ENCODE peak calls at places on chromosomes 3 and 15, in five cellular contexts. One of them, this sample, is unnamed.

GRCh38 chr3:30344288-30344687 is 262.1 kb upstream of the TGFBR2 start:
- DNase-seq in left ventricle myocardium inferior: no peak
- DNase-seq in IMR-90: no peak
- DNase-seq in thoracic aorta: no peak
- DNase-seq in upper lobe of left lung: peak; percentile 37
- DNase-seq in this sample: no peak

GRCh38 chr3:186314896-186315295 is 47.1 kb downstream of the DGKG start:
- DNase-seq in IMR-90: no peak
- DNase-seq in upper lobe of left lung: no peak
- DNase-seq in thoracic aorta: no peak
- DNase-seq in left ventricle myocardium inferior: no peak
- DNase-seq in this sample: no peak

GRCh38 chr15:101088311-101088710 is 163.5 kb downstream of the CHSY1 start:
- DNase-seq in upper lobe of left lung: no peak
- DNase-seq in thoracic aorta: no peak
- DNase-seq in left ventricle myocardium inferior: no peak
- DNase-seq in IMR-90: no peak
- DNase-seq in this sample: no peak

GRCh38 chr15:60208708-60209107 is 189.1 kb downstream of the ANXA2 start:
- DNase-seq in left ventricle myocardium inferior: no peak
- DNase-seq in IMR-90: no peak
- DNase-seq in upper lobe of left lung: no peak
- DNase-seq in thoracic aorta: no peak
- DNase-seq in this sample: no peak

GRCh38 chr15:68666812-68667450 is 88.1 kb downstream of the CORO2B start:
- DNase-seq in upper lobe of left lung: no peak
- DNase-seq in thoracic aorta: no peak
- DNase-seq in IMR-90: no peak
- DNase-seq in left ventricle myocardium inferior: no peak
- DNase-seq in this sample: no peak

GRCh38 chr15:61186905-61187865 is 41.9 kb downstream of the RORA start:
- DNase-seq in upper lobe of left lung: peak; percentile 26
- DNase-seq in IMR-90: no peak
- DNase-seq in thoracic aorta: no peak
- DNase-seq in left ventricle myocardium inferior: peak; percentile 47
- DNase-seq in this sample: peak; percentile 25

GRCh38 chr15:87021771-87022170 is 942.1 kb downstream of the AGBL1 start:
- DNase-seq in IMR-90: no peak
- DNase-seq in upper lobe of left lung: no peak
- DNase-seq in thoracic aorta: no peak
- DNase-seq in left ventricle myocardium inferior: no peak
- DNase-seq in this sample: no peak

GRCh38 chr3:191387441-191388077 is 57.2 kb upstream of the UTS2B start:
- DNase-seq in IMR-90: no peak
- DNase-seq in upper lobe of left lung: no peak
- DNase-seq in left ventricle myocardium inferior: no peak
- DNase-seq in thoracic aorta: no peak
- DNase-seq in this sample: no peak

GRCh38 chr3:9500108-9501050 is 53.2 kb downstream of the LHFPL4 start:
- DNase-seq in IMR-90: peak; percentile 54
- DNase-seq in thoracic aorta: no peak
- DNase-seq in upper lobe of left lung: peak; percentile 50
- DNase-seq in left ventricle myocardium inferior: peak; percentile 53
- DNase-seq in this sample: peak; percentile 26

GRCh38 chr15:80251505-80252280 is at the start of gene CTXND1:
- DNase-seq in IMR-90: no peak
- DNase-seq in upper lobe of left lung: no peak
- DNase-seq in left ventricle myocardium inferior: no peak
- DNase-seq in thoracic aorta: no peak
- DNase-seq in this sample: no peak

DNA sequence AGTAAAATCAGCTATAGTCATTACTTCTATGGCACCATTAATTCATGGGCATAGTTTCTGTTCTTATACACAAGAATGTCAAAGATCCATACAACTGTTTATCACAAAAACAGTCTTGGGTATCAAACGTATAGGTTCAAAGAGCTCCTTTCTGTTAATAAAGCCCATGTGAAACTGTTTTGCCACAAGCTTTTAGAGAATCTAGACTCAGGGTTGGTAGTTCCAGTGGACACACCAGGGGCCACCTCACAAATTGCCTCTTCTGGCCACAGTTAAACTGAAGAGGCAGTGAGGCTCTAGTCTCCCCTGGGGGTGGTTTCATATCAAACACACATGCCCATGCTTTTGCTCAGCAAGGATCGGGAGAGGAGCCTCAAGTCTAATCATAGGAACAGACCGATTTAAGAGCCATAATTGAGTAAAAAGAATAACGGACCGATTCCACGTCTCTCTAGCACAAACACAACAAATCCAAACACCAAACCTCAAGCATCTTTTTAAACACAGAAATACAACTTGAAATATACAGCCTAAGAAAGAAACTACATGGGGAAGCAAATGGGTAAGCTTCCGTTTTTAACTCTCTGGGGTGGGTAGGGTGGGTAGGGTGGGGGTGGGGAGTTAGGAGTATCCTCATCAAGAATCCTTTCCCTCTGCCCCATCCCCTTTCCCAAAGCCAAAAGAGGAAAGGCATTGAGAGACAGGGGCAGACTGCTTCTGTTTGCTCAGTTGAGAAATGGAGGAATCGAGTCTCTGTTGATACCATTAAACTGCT is 443.3 kb downstream of the MAGI1 start:
- DNase-seq in IMR-90: no peak
- DNase-seq in upper lobe of left lung: no peak
- DNase-seq in thoracic aorta: no peak
- DNase-seq in left ventricle myocardium inferior: no peak
- DNase-seq in this sample: no peak
- H3K4me3 ChIP-seq in IMR-90: no peak overlapping the region
- H3K4me3 ChIP-seq in upper lobe of left lung: no peak overlapping the region
- H3K4me3 ChIP-seq in thoracic aorta: no peak overlapping the region
- H3K4me3 ChIP-seq in left ventricle myocardium inferior: no peak overlapping the region
- H3K4me3 ChIP-seq in this sample: no peak overlapping the region

GRCh38 chr3:64475037-64475436 is 212.8 kb downstream of the ADAMTS9 start:
- DNase-seq in IMR-90: no peak
- DNase-seq in left ventricle myocardium inferior: no peak
- DNase-seq in thoracic aorta: no peak
- DNase-seq in upper lobe of left lung: no peak
- DNase-seq in this sample: no peak
- TF ChIP-seq CTCF in IMR-90: no peak
- TF ChIP-seq CTCF in left ventricle myocardium inferior: no peak
- TF ChIP-seq CTCF in thoracic aorta: no peak
- TF ChIP-seq CTCF in upper lobe of left lung: no peak
- TF ChIP-seq CTCF in this sample: no peak

DNA sequence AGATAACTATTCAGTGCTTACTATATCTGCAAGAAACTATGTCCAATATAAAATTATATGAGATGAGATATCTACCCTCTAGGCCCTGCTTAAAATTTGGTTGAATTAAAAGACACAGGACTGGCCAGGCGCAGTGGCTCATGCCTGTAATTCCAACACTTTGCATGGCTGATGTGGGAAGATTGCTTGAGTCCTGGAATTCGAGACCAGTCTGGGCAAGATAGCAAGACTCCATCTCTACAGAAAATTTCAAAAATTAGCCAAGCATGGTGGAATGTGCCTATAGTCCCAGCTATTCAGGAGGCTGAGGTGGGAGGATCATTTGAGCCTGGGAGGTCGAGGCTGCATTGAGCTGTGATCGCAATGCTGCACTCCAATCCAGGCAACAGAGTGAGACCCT is 303.7 kb upstream of the UBE2E2 start:
- DNase-seq in left ventricle myocardium inferior: no peak
- DNase-seq in IMR-90: no peak
- DNase-seq in thoracic aorta: no peak
- DNase-seq in upper lobe of left lung: no peak
- DNase-seq in this sample: no peak
- H3K4me3 ChIP-seq in left ventricle myocardium inferior: no peak overlapping the region
- H3K4me3 ChIP-seq in IMR-90: no peak overlapping the region
- H3K4me3 ChIP-seq in thoracic aorta: no peak overlapping the region
- H3K4me3 ChIP-seq in upper lobe of left lung: no peak overlapping the region
- H3K4me3 ChIP-seq in this sample: no peak overlapping the region

DNA sequence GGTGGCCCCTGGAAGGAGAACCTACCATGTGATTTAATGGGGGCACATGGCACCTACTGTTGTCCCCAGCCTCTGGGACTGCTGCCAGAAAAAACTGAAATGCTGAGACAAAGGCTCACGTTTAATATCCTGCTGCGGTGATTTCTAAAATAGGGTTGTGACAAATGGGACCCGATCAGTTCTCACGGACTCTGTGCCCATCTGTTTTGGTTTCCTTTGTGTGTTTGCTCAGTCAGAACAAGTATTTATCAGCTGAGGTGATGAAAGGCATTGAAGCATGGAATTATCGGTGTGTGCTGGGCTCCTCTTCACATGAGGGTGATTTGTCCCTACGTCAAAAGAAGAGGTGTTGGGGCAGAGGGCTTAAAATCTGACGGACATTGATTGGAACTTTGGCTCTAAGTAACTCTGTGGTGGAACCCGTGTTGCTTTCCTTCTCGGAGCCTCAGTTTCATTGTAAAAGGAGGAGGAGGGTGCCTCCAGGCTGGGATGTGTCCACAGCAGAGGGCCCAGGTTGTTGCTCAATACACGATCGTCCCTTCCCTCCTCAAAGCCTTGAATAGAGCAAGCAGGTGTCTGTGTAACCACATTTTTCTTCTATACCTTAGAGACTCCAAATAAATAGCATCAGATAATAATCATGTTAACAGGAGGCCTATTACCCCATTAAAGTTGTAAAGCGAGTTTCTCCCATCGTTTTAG is 283.3 kb upstream of the RGMA start:
- DNase-seq in thoracic aorta: no peak
- DNase-seq in upper lobe of left lung: no peak
- DNase-seq in IMR-90: no peak
- DNase-seq in left ventricle myocardium inferior: no peak
- DNase-seq in this sample: no peak
- TF ChIP-seq CTCF in thoracic aorta: no peak
- TF ChIP-seq CTCF in upper lobe of left lung: no peak
- TF ChIP-seq CTCF in IMR-90: no peak
- TF ChIP-seq CTCF in left ventricle myocardium inferior: no peak
- TF ChIP-seq CTCF in this sample: no peak

DNA sequence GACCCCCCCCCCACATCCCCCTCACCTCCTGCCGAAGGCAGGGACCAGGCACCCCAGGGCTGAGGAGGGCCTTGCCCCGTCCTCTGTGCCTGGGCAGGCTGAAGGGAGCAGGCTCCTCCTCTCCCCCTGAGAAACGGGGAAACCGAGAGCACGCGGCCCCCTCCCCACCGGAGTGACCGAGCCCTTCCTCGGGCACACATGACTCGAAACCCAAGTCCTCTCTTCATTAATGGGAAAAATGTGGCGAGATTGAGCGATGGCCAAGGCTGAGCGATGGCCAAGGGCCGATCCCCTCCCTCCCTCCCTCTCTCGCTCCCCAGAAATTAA is 7.0 kb downstream of the EPHB3 start:
- DNase-seq in left ventricle myocardium inferior: no peak
- DNase-seq in upper lobe of left lung: no peak
- DNase-seq in thoracic aorta: no peak
- DNase-seq in IMR-90: no peak
- DNase-seq in this sample: no peak
- H3K4me3 ChIP-seq in left ventricle myocardium inferior: peak overlapping the region; percentile 70
- H3K4me3 ChIP-seq in upper lobe of left lung: peak overlapping the region; percentile 56
- H3K4me3 ChIP-seq in thoracic aorta: peak overlapping the region; percentile 78
- H3K4me3 ChIP-seq in IMR-90: peak overlapping the region; percentile 48
- H3K4me3 ChIP-seq in this sample: peak overlapping the region; percentile 51

GRCh38 chr3:113339616-113340244 is 101.6 kb downstream of the CFAP44 start:
- DNase-seq in upper lobe of left lung: no peak
- DNase-seq in IMR-90: no peak
- DNase-seq in thoracic aorta: no peak
- DNase-seq in left ventricle myocardium inferior: no peak
- DNase-seq in this sample: no peak
- TF ChIP-seq CTCF in upper lobe of left lung: no peak
- TF ChIP-seq CTCF in IMR-90: peak; percentile 16
- TF ChIP-seq CTCF in thoracic aorta: no peak
- TF ChIP-seq CTCF in left ventricle myocardium inferior: no peak
- TF ChIP-seq CTCF in this sample: no peak

GRCh38 chr15:42915654-42916053 is 4.9 kb downstream of the TTBK2 start:
- DNase-seq in IMR-90: no peak
- DNase-seq in left ventricle myocardium inferior: no peak
- DNase-seq in upper lobe of left lung: no peak
- DNase-seq in thoracic aorta: no peak
- DNase-seq in this sample: no peak

GRCh38 chr15:42919308-42919707 is 1.3 kb downstream of the TTBK2 start:
- DNase-seq in upper lobe of left lung: no peak
- DNase-seq in left ventricle myocardium inferior: no peak
- DNase-seq in thoracic aorta: no peak
- DNase-seq in IMR-90: peak; percentile 6
- DNase-seq in this sample: no peak

GRCh38 chr15:42918047-42918446 is 2.5 kb downstream of the TTBK2 start:
- DNase-seq in left ventricle myocardium inferior: no peak
- DNase-seq in upper lobe of left lung: no peak
- DNase-seq in IMR-90: no peak
- DNase-seq in thoracic aorta: no peak
- DNase-seq in this sample: no peak

GRCh38 chr15:42911058-42911592 is 9.5 kb downstream of the TTBK2 start:
- DNase-seq in IMR-90: peak; percentile 46
- DNase-seq in thoracic aorta: no peak
- DNase-seq in upper lobe of left lung: no peak
- DNase-seq in left ventricle myocardium inferior: no peak
- DNase-seq in this sample: no peak

GRCh38 chr15:42914728-42915497 is 5.7 kb downstream of the TTBK2 start:
- DNase-seq in thoracic aorta: no peak
- DNase-seq in upper lobe of left lung: no peak
- DNase-seq in IMR-90: peak; percentile 41
- DNase-seq in left ventricle myocardium inferior: no peak
- DNase-seq in this sample: no peak
- H3K4me3 ChIP-seq in thoracic aorta: peak overlapping the region; percentile 29
- H3K4me3 ChIP-seq in upper lobe of left lung: no peak overlapping the region
- H3K4me3 ChIP-seq in IMR-90: peak overlapping the region; percentile 36
- H3K4me3 ChIP-seq in left ventricle myocardium inferior: no peak overlapping the region
- H3K4me3 ChIP-seq in this sample: no peak overlapping the region

GRCh38 chr3:63582943-63583500 is 69.5 kb upstream of the SNTN start:
- DNase-seq in thoracic aorta: no peak
- DNase-seq in IMR-90: no peak
- DNase-seq in left ventricle myocardium inferior: no peak
- DNase-seq in upper lobe of left lung: no peak
- DNase-seq in this sample: no peak

GRCh38 chr3:63593779-63594178 is 58.7 kb upstream of the SNTN start:
- DNase-seq in IMR-90: no peak
- DNase-seq in thoracic aorta: no peak
- DNase-seq in upper lobe of left lung: no peak
- DNase-seq in left ventricle myocardium inferior: no peak
- DNase-seq in this sample: no peak

GRCh38 chr3:63585927-63586326 is 66.5 kb upstream of the SNTN start:
- DNase-seq in thoracic aorta: no peak
- DNase-seq in left ventricle myocardium inferior: no peak
- DNase-seq in upper lobe of left lung: no peak
- DNase-seq in IMR-90: no peak
- DNase-seq in this sample: no peak

DNA sequence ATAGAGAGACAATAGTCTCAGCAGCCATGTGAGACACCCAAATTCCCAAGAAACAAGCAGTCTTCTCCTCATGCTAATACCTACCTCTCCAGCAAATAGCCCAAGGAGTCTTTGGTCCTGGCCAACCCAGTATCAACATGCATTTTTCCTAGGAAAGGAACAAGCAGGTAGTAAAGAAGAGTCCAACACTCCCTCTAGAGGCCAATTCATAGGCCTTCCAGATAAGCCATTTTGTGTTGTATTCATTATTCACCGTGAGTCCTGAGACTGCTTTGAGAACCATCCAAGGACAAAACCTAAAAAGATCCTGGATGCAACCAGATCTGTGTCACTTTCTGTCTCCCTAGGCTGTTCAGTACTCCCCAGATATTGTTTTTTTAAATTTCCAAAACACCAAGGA is 63.6 kb upstream of the SNTN start:
- DNase-seq in left ventricle myocardium inferior: no peak
- DNase-seq in IMR-90: no peak
- DNase-seq in upper lobe of left lung: no peak
- DNase-seq in thoracic aorta: no peak
- DNase-seq in this sample: no peak
- TF ChIP-seq CTCF in left ventricle myocardium inferior: no peak
- TF ChIP-seq CTCF in IMR-90: no peak
- TF ChIP-seq CTCF in upper lobe of left lung: no peak
- TF ChIP-seq CTCF in thoracic aorta: no peak
- TF ChIP-seq CTCF in this sample: no peak

This sample was measured in ovary.